ENCODE peak calls at places on chromosomes 16 and 17, in seven cellular contexts. O is CD4-positive, alpha-beta T cell; X is left ventricle myocardium inferior; W is HCT116; H is BJ; E is IMR-90; M is ascending aorta. Z is an unnamed sample.

GRCh38 chr17:33725675-33726271 is 432.7 kb upstream of the ASIC2 start:
- DNase-seq in O (no peak), X (peak; percentile 16), W (no peak), H (no peak), E (peak; percentile 17), M (no peak), Z (peak; percentile 74)

GRCh38 chr17:35372846-35373531 is 432 bp downstream of the SLFN11 start:
- DNase-seq in O (no peak), X (peak; percentile 16), W (no peak), H (no peak), E (no peak), M (no peak), Z (no peak)

GRCh38 chr16:87499189-87499486 is 6.3 kb upstream of the ZCCHC14 start:
- DNase-seq in O (no peak), X (no peak), W (no peak), H (peak; percentile 66), E (peak; percentile 82), M (no peak), Z (no peak)

GRCh38 chr17:50288306-50288705 is 14.0 kb downstream of the TMEM92 start:
- DNase-seq in O (no peak), X (no peak), W (no peak), H (no peak), E (no peak), M (no peak), Z (no peak)

GRCh38 chr16:89145406-89146161 is 26.0 kb upstream of the CDH15 start:
- DNase-seq in O (no peak), X (no peak), W (no peak), H (no peak), E (no peak), M (no peak), Z (no peak)

GRCh38 chr17:46929413-46929812 is 6.5 kb downstream of the GOSR2 start:
- DNase-seq in O (no peak), X (no peak), W (no peak), H (peak; percentile 39), E (peak; percentile 48), M (no peak), Z (no peak)

GRCh38 chr17:72126575-72127486 is 6.0 kb downstream of the SOX9 start:
- DNase-seq in O (no peak), X (no peak), W (peak; percentile 91), H (peak; percentile 32), E (peak; percentile 83), M (no peak), Z (no peak)

GRCh38 chr17:63528183-63528582 is 5.0 kb downstream of the KCNH6 start:
- DNase-seq in O (no peak), X (no peak), W (no peak), H (no peak), E (no peak), M (no peak), Z (no peak)

GRCh38 chr16:11211977-11212818 is 43.8 kb downstream of the SOCS1 start:
- DNase-seq in O (no peak), X (no peak), W (no peak), H (no peak), E (no peak), M (no peak), Z (no peak)

GRCh38 chr16:74999208-74999682 is 421 bp downstream of the ZNRF1 start:
- DNase-seq in O (peak; percentile 32), X (peak; percentile 34), W (no peak), H (no peak), E (no peak), M (peak; percentile 64), Z (peak; percentile 31)

GRCh38 chr16:11319529-11320146 is 25.6 kb upstream of the RMI2 start:
- DNase-seq in O (no peak), X (no peak), W (no peak), H (no peak), E (no peak), M (no peak), Z (no peak)

GRCh38 chr17:14545156-14545906 is 244.4 kb downstream of the HS3ST3B1 start:
- DNase-seq in O (no peak), X (no peak), W (no peak), H (no peak), E (no peak), M (no peak), Z (no peak)

GRCh38 chr17:46916623-46917022 is 6.3 kb upstream of the GOSR2 start:
- DNase-seq in O (no peak), X (no peak), W (no peak), H (no peak), E (no peak), M (no peak), Z (no peak)

GRCh38 chr17:47275245-47275984 is 21.8 kb downstream of the ITGB3 start:
- DNase-seq in O (no peak), X (peak; percentile 93), W (no peak), H (peak; percentile 86), E (peak; percentile 84), M (peak; percentile 92), Z (peak; percentile 41)

GRCh38 chr17:58870747-58871146 is 115.1 kb downstream of the PPM1E start:
- DNase-seq in O (no peak), X (no peak), W (no peak), H (no peak), E (no peak), M (no peak), Z (no peak)

GRCh38 chr17:59631221-59631720 is 11.6 kb downstream of the CLTC start:
- DNase-seq in O (no peak), X (no peak), W (no peak), H (no peak), E (no peak), M (no peak), Z (no peak)

GRCh38 chr16:50267151-50267631 is 840 bp downstream of the ADCY7 start:
- DNase-seq in O (no peak), X (no peak), W (no peak), H (no peak), E (no peak), M (no peak), Z (no peak)

GRCh38 chr17:80678621-80679020 is 134.0 kb downstream of the RPTOR start:
- DNase-seq in O (peak; percentile 17), X (no peak), W (no peak), H (no peak), E (peak; percentile 91), M (no peak), Z (no peak)
- TF ChIP-seq CTCF in O (no peak), X (no peak), W (no peak), H (no peak), E (peak; percentile 35), M (no peak), Z (no peak)

DNA sequence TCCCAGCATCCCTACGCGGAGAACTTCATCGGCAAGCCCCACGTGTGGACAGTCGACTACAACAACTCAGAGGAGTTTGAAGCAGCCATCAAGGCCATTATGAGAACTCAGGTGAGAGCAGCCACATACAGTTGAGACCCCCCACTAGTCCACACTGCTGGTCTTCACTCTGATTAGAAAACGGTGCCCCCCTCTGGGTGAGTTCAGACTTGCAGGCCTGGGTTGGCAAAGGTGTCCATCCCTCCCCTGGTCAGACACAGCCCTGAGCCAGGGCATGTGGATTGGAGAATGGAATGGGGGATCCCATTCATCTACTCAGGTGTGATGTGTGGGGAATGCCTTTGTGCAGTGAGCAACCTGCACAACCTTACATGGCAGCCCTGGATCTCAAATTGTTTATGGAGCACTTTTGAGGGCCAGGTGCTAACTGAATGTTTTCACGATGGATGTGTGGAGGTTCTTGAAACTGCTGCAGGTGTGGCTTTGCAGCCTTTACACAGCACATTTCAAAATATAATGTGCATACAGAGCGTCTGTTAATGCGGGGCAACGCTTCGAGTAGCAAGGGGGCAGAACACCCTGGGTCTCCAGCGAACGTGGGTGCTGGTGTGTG is 72.6 kb downstream of the MGAT5B start:
- DNase-seq in O (no peak), X (no peak), W (no peak), H (no peak), E (no peak), M (no peak), Z (peak; percentile 56)
- TF ChIP-seq CTCF in O (no peak), X (no peak), W (peak; percentile 49), H (no peak), E (peak; percentile 11), M (peak; percentile 10), Z (peak; percentile 30)

GRCh38 chr17:7225711-7226331 is 6.1 kb downstream of the ACADVL start:
- DNase-seq in O (no peak), X (no peak), W (no peak), H (no peak), E (no peak), M (no peak), Z (no peak)

GRCh38 chr17:7223375-7223774 is 3.6 kb downstream of the ACADVL start:
- DNase-seq in O (no peak), X (no peak), W (no peak), H (no peak), E (no peak), M (no peak), Z (no peak)

GRCh38 chr17:7222972-7223292 is 3.2 kb downstream of the ACADVL start:
- DNase-seq in O (no peak), X (no peak), W (no peak), H (no peak), E (no peak), M (no peak), Z (no peak)

GRCh38 chr17:7224110-7224509 is 4.4 kb downstream of the ACADVL start:
- DNase-seq in O (no peak), X (no peak), W (no peak), H (no peak), E (no peak), M (no peak), Z (no peak)

GRCh38 chr17:7224661-7225111 is 4.9 kb downstream of the ACADVL start:
- DNase-seq in O (no peak), X (no peak), W (no peak), H (no peak), E (no peak), M (no peak), Z (no peak)
- TF ChIP-seq CTCF in O (no peak), X (no peak), W (no peak), H (no peak), E (no peak), M (no peak), Z (no peak)

DNA sequence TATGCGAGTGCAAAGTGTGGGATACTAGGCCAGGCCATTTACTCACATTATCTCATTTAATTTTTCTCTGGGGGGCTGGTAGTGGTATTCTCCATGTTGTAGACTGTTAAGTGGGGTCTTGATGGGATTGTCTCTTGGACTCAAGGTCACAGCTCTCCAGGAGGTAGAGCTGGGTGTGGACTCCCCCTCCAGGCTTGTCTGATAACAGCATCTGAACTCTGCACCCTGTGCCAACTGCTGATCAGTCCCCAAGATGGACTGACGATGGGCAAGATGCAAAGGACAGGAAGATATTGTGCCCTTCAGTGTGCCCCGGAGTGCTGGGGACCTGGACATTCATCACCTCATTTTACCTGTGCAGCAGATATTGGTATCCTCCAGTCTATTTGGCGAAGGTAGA is 147.8 kb downstream of the MSI2 start:
- DNase-seq in O (no peak), X (no peak), W (peak; percentile 18), H (no peak), E (no peak), M (no peak), Z (no peak)
- TF ChIP-seq CTCF in O (no peak), X (no peak), W (peak; percentile 48), H (no peak), E (no peak), M (no peak), Z (no peak)